ENCODE peak calls at places on chromosomes 4 and X, in four cellular contexts. Y, V, U and L are unnamed samples.

GRCh38 chr4:162921178-162921785 is 245.4 kb downstream of the NAF1 start:
- DNase-seq in Y (no peak), V (no peak), U (no peak), L (no peak)

GRCh38 chr4:24209891-24210290 is 320.0 kb upstream of the PPARGC1A start:
- DNase-seq in Y (no peak), V (no peak), U (no peak), L (peak)

GRCh38 chr4:98546910-98547544 is 111.4 kb downstream of the TSPAN5 start:
- DNase-seq in Y (peak), V (peak), U (no peak), L (peak)

GRCh38 chr4:95835672-95836071 is 4.2 kb upstream of the PDHA2 start:
- DNase-seq in Y (no peak), V (peak), U (peak), L (no peak)

GRCh38 chr4:106898621-106899230 is 137.4 kb downstream of the DKK2 start:
- DNase-seq in Y (peak), V (peak), U (peak), L (peak)

GRCh38 chrX:468979-469378 is 82.3 kb upstream of the PPP2R3B start:
- DNase-seq in Y (no peak), V (no peak), U (no peak), L (no peak)

GRCh38 chrX:74422576-74423288 is 1.4 kb downstream of the SLC16A2 start:
- DNase-seq in Y (peak), V (peak), U (peak), L (peak)

GRCh38 chr4:89781321-89781720 is 55.6 kb downstream of the SNCA start:
- DNase-seq in Y (no peak), V (no peak), U (no peak), L (no peak)

GRCh38 chrX:153380691-153381090 is 20.5 kb downstream of the PNMA6E start:
- DNase-seq in Y (no peak), V (no peak), U (no peak), L (no peak)

GRCh38 chrX:40734956-40735317 is 405 bp downstream of the MED14 start:
- DNase-seq in Y (peak), V (no peak), U (no peak), L (peak)

GRCh38 chrX:138986235-138986634 is 274.7 kb upstream of the FGF13 start:
- DNase-seq in Y (no peak), V (no peak), U (no peak), L (peak)

GRCh38 chr4:76897522-76898384 is at the start of gene SOWAHB:
- DNase-seq in Y (no peak), V (peak), U (peak), L (no peak)

GRCh38 chr4:176034498-176034897 is 31.1 kb upstream of the WDR17 start:
- DNase-seq in Y (peak), V (peak), U (peak), L (peak)

GRCh38 chrX:41728125-41728524 is 4.1 kb downstream of the GPR82 start:
- DNase-seq in Y (no peak), V (no peak), U (no peak), L (no peak)

GRCh38 chr4:109728385-109728784 is 1.5 kb downstream of the PLA2G12A start:
- DNase-seq in Y (no peak), V (no peak), U (no peak), L (no peak)

DNA sequence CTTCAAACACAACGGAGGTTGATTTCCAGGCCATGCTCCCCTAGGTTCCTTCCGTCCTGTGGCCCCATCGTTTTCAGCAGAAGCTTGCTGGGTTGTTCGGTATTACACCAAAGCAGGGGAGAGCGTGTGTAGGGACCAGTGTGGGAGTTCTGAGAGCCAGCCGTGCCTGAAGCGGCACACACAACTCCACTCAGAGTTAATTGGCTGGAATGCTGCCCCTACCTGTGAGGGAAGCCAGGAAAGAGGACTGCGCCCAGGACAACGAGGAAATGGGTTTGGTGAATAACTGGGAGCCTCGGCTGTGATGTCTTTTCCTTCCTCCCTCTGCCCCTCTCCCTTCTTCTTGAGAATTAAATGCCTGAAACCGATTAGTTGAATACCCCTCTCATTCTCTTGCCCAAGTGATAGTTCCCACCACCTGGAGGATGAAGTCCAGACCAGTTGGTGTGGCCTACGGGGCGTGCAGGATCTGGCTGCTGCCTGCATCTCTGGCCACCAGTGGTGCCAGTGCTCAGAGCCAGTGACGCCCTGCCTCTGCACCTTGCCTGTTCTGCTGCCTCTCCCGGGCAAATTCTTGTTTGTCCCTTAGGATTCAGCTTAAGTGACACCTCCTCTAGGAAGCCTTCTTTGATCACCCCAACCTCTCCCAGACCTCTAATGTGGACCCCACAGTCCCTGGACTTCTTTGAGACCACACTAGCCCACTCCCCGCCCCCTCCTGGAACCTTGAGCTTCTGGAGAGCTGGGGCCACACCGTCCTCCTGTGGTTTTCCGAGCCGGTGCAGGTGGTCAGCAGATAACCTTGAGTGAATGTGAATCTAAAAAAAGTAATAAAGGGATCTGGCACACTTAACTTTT is 33.6 kb downstream of the TBC1D14 start:
- DNase-seq in Y (no peak), V (peak), U (no peak), L (no peak)
- H3K4me3 ChIP-seq in Y (no peak), V (no peak), U (no peak), L (no peak)

DNA sequence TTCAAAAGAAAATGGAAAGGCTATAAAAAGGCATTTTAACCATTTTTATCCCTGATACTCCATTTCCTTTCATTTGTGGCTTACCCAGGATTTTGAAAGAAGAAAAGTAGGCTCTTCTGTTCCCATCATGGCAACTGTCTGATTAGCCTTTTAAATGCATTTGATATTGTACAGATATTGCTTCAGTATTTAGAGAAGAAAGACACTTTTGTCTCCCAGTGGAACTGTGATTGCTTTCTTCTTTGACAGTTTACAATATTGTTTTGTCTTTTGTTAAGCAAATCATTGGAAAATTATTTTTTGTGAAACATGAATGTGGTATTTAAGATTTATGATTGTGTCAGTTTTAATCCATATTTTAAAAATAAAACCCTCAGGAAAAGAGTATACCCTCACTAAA is 297.4 kb upstream of the TACR3 start:
- DNase-seq in Y (no peak), V (no peak), U (no peak), L (no peak)
- H3K4me3 ChIP-seq in Y (no peak), V (no peak), U (no peak), L (no peak)

GRCh38 chr4:8870647-8871416 is 807 bp downstream of the HMX1 start:
- DNase-seq in Y (no peak), V (peak), U (no peak), L (no peak)
- H3K4me3 ChIP-seq in Y (no peak), V (peak), U (peak), L (no peak)

GRCh38 chrX:77918568-77918967 is 8.1 kb downstream of the ATP7A start:
- DNase-seq in Y (peak), V (no peak), U (no peak), L (peak)

GRCh38 chrX:77922768-77923167 is 12.3 kb downstream of the ATP7A start:
- DNase-seq in Y (no peak), V (no peak), U (no peak), L (no peak)

DNA sequence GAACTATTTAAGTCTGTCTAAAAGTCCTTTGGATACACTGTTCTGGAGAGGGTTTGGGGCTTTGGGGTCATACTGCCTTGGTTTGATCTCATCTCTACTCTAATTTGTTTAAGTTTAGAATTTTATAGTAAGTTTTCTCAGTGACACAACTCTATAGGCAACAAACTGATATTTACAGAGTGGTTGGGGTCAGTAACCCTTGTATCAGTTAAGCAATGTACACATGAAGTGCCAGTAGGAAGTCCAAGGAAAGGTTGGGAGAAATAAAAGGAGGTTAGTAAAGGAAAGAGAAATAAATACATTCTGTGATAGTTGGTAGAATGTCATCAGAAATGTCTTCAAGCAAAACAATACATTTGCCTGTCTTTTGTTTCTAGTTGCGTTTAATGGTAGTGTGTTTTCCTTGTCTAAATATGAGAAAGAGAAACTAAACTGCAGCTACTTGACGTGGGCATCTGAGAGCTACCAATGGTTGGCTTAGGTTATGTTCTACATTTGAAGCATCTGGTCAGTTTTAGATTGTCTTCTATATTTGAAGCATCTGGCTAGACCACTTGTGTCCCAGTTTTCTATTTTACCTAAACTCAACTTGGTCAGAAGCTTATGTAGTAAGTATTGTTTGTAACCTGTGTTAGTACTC is 6.9 kb downstream of the ATP7A start:
- DNase-seq in Y (no peak), V (no peak), U (no peak), L (no peak)
- H3K4me3 ChIP-seq in Y (no peak), V (no peak), U (no peak), L (no peak)

DNA sequence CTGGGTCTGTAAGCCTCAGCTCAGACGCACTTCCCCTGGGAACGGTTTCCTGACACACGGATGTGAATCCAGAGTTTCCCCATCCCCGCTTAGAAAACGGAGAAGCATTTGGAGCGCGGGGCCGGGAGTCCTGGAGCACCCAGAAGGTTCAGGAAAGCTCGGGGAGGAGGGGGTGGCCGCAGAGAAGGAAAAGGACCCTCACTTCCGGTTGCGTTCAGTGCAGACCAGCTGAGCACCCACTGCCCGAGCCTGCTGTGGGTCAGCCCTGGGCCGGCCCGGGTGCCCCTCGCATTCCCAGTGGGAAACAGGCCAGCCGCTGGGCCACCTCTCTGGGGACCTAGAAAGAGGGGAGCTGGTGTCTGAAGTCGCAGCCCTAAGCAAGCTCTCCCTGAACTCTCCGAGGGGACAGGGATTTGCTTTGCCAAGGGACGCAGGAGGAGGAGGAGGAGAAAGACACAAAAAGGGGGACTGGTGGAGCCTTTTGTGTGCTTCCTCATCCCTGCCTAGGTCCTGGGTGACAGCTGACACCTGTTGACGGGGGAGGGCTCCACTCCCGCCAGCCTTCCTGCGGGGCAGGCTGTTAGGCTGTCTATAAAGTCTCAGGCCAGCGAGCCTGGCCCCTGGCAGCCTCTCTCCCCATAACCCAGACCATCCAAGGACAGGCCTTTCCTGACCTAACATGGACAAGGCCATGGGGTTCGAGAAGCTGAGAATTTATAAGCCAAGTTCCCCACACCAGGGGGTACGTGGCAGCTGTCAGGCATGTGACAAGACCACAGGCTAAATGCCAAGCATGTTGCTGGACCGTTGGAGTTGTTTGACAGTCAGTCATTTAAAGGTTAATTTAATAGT is 696 bp upstream of the EVC2 start:
- DNase-seq in Y (no peak), V (peak), U (peak), L (peak)
- H3K4me3 ChIP-seq in Y (peak), V (peak), U (peak), L (peak)

DNA sequence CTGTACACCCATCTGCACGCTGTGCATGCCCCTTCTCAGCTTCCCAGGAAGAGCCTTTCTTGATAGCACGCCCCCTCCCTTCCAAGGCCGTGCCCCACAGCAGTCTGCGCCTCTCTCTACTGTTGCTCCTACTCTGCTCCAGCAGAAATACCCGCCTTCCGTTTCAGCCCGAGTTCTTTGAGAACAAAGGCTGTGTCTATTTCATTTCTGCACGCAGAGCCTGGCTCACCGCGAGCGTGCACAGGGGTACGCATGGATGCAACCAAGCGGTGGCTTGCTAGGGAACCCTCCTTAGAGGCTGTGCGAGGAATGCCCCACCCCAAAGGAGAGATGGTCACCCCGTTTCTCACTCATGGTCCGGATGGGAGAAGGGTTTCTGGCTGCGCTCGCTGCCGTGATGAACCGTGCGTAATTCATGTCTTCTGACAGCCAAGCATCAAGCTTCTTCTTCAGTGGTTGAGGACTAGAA is 448 bp downstream of the AADAT start:
- DNase-seq in Y (peak), V (peak), U (peak), L (peak)
- H3K4me3 ChIP-seq in Y (peak), V (peak), U (peak), L (peak)

GRCh38 chrX:53223068-53223693 is 1.8 kb downstream of the KDM5C start:
- DNase-seq in Y (peak), V (peak), U (peak), L (peak)
- H3K4me3 ChIP-seq in Y (peak), V (peak), U (peak), L (peak)

GRCh38 chr4:178351185-178351584 is 908.9 kb upstream of the AGA start:
- DNase-seq in Y (no peak), V (no peak), U (no peak), L (no peak)
- H3K4me3 ChIP-seq in Y (no peak), V (no peak), U (no peak), L (no peak)